ENCODE peak calls at places on chromosomes 3 and 15, in seven cellular contexts. I is dorsolateral prefrontal cortex; V is activated CD4-positive, alpha-beta T cell treated with anti-CD3 and anti-CD28 coated beads, Interleukin-2, amount 50 U/mL, for 4 hours; P is HuH-7.5; N is MV-4-11; M is AG08396; H is ureter. U is an unnamed sample.

GRCh38 chr3:195097331-195098255 is 173.4 kb downstream of the XXYLT1 start:
- DNase-seq in I (no peak), M (no peak), H (no peak), V (no peak), N (peak; percentile 70), P (no peak), U (no peak)

GRCh38 chr3:100370751-100371150 is 30.1 kb downstream of the TOMM70 start:
- DNase-seq in P (no peak), V (no peak), I (no peak), M (no peak), H (no peak), N (no peak), U (no peak)

GRCh38 chr3:125165189-125165947 is 47.2 kb downstream of the SLC12A8 start:
- DNase-seq in I (no peak), M (peak; percentile 71), N (peak; percentile 14), V (no peak), H (no peak), P (peak; percentile 63), U (no peak)

GRCh38 chr3:17195856-17196604 is 311.3 kb downstream of the PLCL2 start:
- DNase-seq in N (peak; percentile 89), I (no peak), H (no peak), V (no peak), P (no peak), M (no peak), U (no peak)

GRCh38 chr3:30908466-30909037 is 14.1 kb upstream of the GADL1 start:
- DNase-seq in I (no peak), H (no peak), N (no peak), M (no peak), P (no peak), V (no peak), U (no peak)

GRCh38 chr15:76866008-76866407 is 39.1 kb downstream of the SCAPER start:
- DNase-seq in V (no peak), N (no peak), I (no peak), H (no peak), M (no peak), P (no peak), U (no peak)

GRCh38 chr3:123344175-123344908 is 104.5 kb downstream of the ADCY5 start:
- DNase-seq in H (no peak), M (peak; percentile 60), N (peak; percentile 80), V (no peak), I (no peak), P (no peak), U (no peak)

GRCh38 chr3:76061654-76062053 is 276.3 kb upstream of the ZNF717 start:
- DNase-seq in M (no peak), I (no peak), P (no peak), N (no peak), V (no peak), H (no peak), U (no peak)

GRCh38 chr3:77524467-77524866 is 484.6 kb downstream of the ROBO2 start:
- DNase-seq in N (no peak), P (no peak), H (no peak), V (no peak), M (no peak), I (no peak), U (no peak)

GRCh38 chr15:58988011-58988785 is 735 bp downstream of the RNF111 start:
- DNase-seq in M (peak; percentile 68), V (peak; percentile 38), N (peak; percentile 49), I (peak; percentile 57), H (peak; percentile 75), P (peak; percentile 53), U (peak; percentile 57)

GRCh38 chr3:99505200-99505599 is 133.2 kb upstream of the COL8A1 start:
- DNase-seq in H (no peak), P (no peak), I (no peak), M (no peak), V (no peak), N (no peak), U (no peak)

GRCh38 chr3:126850370-126851085 is 132.4 kb upstream of the PLXNA1 start:
- DNase-seq in V (no peak), M (peak; percentile 79), I (no peak), P (peak; percentile 19), H (no peak), N (no peak), U (no peak)

U was measured in mesothelial cell of epicardium.